ENCODE peak calls at places on chromosomes 1 and 21, in ten cellular contexts. D, T, U, N, B, X, J, K, R and I are unnamed samples.
A peak's percentile ranks its signal among the peaks of the same experiment; 100 is the strongest.

GRCh38 chr1:156421062-156421938 is 52.3 kb downstream of the RHBG start:
- DNase-seq in R (peak; percentile 85), K (peak; percentile 74), B (peak; percentile 82), T (peak; percentile 31), D (peak; percentile 67), J (peak; percentile 76), X (peak; percentile 51), N (peak; percentile 89), U (peak; percentile 37), I (no peak)

GRCh38 chr1:1212780-1213152 is 1.2 kb downstream of the TNFRSF4 start:
- DNase-seq in R (no peak), T (no peak), X (no peak), U (no peak), B (no peak), K (peak; percentile 53), J (no peak), D (no peak), N (no peak), I (no peak)

GRCh38 chr1:183238071-183238470 is 52.0 kb downstream of the LAMC2 start:
- DNase-seq in D (peak; percentile 40), J (no peak), T (no peak), K (no peak), N (no peak), R (no peak), X (no peak), B (peak; percentile 70), U (no peak), I (no peak)

GRCh38 chr1:239982762-239983161 is 108.9 kb upstream of the FMN2 start:
- DNase-seq in K (no peak), T (no peak), J (no peak), B (peak; percentile 49), D (no peak), X (no peak), N (no peak), R (no peak), U (no peak), I (no peak)

GRCh38 chr21:14737922-14738321 is 191.8 kb upstream of the SAMSN1 start:
- DNase-seq in R (peak; percentile 42), B (peak; percentile 55), N (peak; percentile 52), X (peak; percentile 11), T (no peak), U (no peak), K (peak; percentile 31), D (no peak), J (no peak), I (no peak)

GRCh38 chr21:15054089-15054488 is 10.7 kb downstream of the NRIP1 start:
- DNase-seq in X (no peak), N (no peak), R (no peak), B (no peak), T (no peak), D (no peak), K (no peak), J (no peak), U (no peak), I (no peak)

GRCh38 chr1:228646717-228647522 is 88.4 kb upstream of the RHOU start:
- DNase-seq in U (peak; percentile 65), T (no peak), D (no peak), J (peak; percentile 49), K (peak; percentile 32), X (no peak), B (peak; percentile 75), R (peak; percentile 27), N (peak; percentile 18), I (no peak)

GRCh38 chr1:156481527-156481926 is 19.0 kb downstream of the MEF2D start:
- DNase-seq in T (no peak), J (no peak), X (no peak), U (no peak), B (no peak), N (no peak), K (no peak), R (no peak), D (no peak), I (no peak)

GRCh38 chr1:182493063-182493462 is 43.1 kb downstream of the RGSL1 start:
- DNase-seq in D (no peak), N (no peak), X (no peak), R (no peak), B (no peak), K (no peak), U (no peak), J (no peak), T (no peak), I (no peak)

GRCh38 chr1:201111156-201111555 is 1.1 kb downstream of the CACNA1S start:
- DNase-seq in B (no peak), K (no peak), J (no peak), D (no peak), X (no peak), R (no peak), T (no peak), N (no peak), U (no peak), I (no peak)

GRCh38 chr21:33300701-33301631 is 23.8 kb upstream of the IFNAR1 start:
- DNase-seq in N (no peak), U (no peak), J (no peak), X (no peak), T (no peak), K (no peak), D (no peak), B (no peak), R (no peak), I (no peak)

DNA sequence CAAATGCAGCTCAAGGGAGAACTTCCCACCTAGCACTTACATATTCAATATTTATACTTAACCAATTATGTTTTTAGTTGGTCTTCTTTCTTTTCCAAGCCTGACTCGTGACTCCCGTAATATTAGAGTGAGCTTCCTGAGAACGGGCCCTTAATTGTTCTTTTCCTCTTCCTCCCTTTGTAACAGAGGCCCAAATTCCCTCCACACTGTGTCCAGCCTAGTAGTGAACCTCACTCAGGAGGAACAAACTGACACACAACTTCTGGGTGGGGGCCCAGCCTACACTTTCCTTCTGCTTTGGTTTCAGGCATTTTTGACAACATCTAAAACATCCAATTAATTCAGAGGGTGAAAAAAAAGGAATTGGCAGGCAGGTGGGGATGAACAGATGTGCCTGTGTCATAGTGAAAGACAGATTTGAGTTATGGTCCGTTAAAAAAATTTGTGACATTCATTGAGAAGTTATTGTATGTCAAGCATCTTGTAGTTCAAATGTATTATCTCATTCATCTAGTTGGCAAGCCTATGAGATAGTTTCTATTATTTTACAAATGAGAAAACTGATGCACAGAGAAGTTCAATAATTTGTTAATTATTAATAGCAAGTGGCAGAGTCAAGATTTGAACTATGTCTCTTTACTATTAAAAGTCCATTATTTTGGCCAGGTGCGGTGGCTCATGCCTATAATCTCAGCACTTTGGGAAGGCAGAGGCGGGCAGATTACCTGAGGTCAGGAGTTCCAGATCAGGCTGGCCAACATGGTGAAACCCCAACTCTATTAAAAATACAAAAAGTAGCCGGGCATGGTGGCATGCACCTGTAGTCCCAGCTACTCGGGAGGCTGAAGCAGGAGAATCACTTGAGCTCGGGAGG is 41.7 kb upstream of the LRIG2 start:
- DNase-seq in N (no peak), X (no peak), D (no peak), R (no peak), J (no peak), K (no peak), U (no peak), T (no peak), B (no peak), I (no peak)
- H3K4me1 ChIP-seq in N (peaks cover 32% of the 10 kb centered on the region), X (no peaks in the 10 kb centered on the region), D (no peaks in the 10 kb centered on the region), R (no peaks in the 10 kb centered on the region), J (no peaks in the 10 kb centered on the region), K (no peaks in the 10 kb centered on the region), U (no peaks in the 10 kb centered on the region), T (no peaks in the 10 kb centered on the region), B (peaks cover 4% of the 10 kb centered on the region), I (peaks cover 19% of the 10 kb centered on the region)

DNA sequence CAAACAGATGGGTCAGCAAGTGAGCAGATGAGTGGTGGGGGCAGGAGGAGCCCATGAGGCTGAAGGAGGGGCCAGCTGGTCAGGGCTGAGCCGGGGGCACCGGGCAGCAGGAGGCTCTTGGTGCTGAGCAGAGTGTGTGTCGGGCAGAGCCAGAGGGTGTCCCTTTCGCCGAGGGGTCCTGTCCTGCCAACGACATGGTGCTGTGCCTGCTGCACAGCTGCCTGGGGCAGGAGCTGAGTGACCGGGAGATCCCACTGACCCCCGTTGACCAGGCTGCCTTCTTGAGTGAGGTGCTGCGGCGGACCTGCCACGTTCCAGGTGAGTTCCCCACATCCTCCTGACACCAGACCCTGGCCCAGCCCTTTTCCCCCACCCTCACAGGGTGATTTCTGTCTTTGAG is 27.5 kb downstream of the HYI start:
- DNase-seq in N (no peak), B (no peak), D (no peak), K (no peak), U (no peak), J (no peak), T (no peak), X (no peak), R (no peak), I (no peak)
- H3K36me3 ChIP-seq in N (peaks cover 27% of the 10 kb centered on the region), B (peaks cover 29% of the 10 kb centered on the region), D (peaks cover 100% of the 10 kb centered on the region), K (peaks cover 98% of the 10 kb centered on the region), U (no peaks in the 10 kb centered on the region), J (peaks cover 86% of the 10 kb centered on the region), T (peaks cover 85% of the 10 kb centered on the region), X (peaks cover 73% of the 10 kb centered on the region), R (no peaks in the 10 kb centered on the region), I (peaks cover 74% of the 10 kb centered on the region)

DNA sequence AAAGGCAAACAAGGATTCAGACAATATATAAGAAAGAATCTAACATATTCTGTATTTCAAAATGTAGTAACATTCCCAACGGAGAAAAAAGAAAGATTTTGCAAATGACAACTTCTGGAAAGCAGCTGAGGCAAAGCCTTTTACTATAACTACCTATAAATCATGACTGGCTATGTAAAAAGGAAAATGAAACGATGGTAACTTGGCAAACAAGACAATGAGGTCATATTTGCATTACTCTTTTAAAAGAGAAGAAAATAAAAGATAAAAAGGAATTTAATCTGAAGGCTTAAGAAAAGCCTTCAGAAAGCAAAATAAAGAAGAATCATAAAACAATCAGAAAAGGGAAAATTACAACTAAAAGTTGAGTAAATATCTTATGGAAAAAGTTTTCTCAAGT is 25.1 kb upstream of the ASPM start:
- DNase-seq in J (no peak), D (no peak), T (no peak), R (no peak), U (no peak), B (peak; percentile 20), X (no peak), K (no peak), N (no peak), I (no peak)
- H3K9me3 ChIP-seq in J (no peaks in the 10 kb centered on the region), D (no peaks in the 10 kb centered on the region), T (no peaks in the 10 kb centered on the region), R (no peaks in the 10 kb centered on the region), U (no peaks in the 10 kb centered on the region), B (no peaks in the 10 kb centered on the region), X (no peaks in the 10 kb centered on the region), K (no peaks in the 10 kb centered on the region), N (no peaks in the 10 kb centered on the region), I (no peaks in the 10 kb centered on the region)

GRCh38 chr21:44925027-44925755 is 4.5 kb upstream of the ITGB2 start:
- DNase-seq in R (no peak), B (peak; percentile 73), J (no peak), T (no peak), D (no peak), K (no peak), N (no peak), X (no peak), U (no peak), I (no peak)

GRCh38 chr21:44929242-44929798 is 8.6 kb upstream of the ITGB2 start:
- DNase-seq in X (no peak), D (no peak), J (no peak), U (no peak), R (no peak), T (no peak), N (no peak), K (no peak), B (peak; percentile 32), I (no peak)

GRCh38 chr21:44927587-44928461 is 7.1 kb upstream of the ITGB2 start:
- DNase-seq in J (peak; percentile 97), B (peak; percentile 91), U (no peak), D (no peak), R (no peak), X (peak; percentile 88), T (no peak), K (no peak), N (no peak), I (no peak)

GRCh38 chr21:44926364-44927101 is 5.8 kb upstream of the ITGB2 start:
- DNase-seq in K (no peak), B (peak; percentile 95), T (no peak), N (no peak), X (no peak), R (no peak), D (no peak), J (no peak), U (no peak), I (no peak)

GRCh38 chr21:44927259-44927586 is 6.5 kb upstream of the ITGB2 start:
- DNase-seq in D (no peak), T (no peak), J (no peak), X (no peak), B (no peak), U (no peak), K (no peak), N (no peak), R (no peak), I (no peak)
- H3K4me1 ChIP-seq in D (peaks cover 30% of the 10 kb centered on the region), T (peaks cover 49% of the 10 kb centered on the region), J (peaks cover 80% of the 10 kb centered on the region), X (peaks cover 86% of the 10 kb centered on the region), B (peaks cover 61% of the 10 kb centered on the region), U (no peaks in the 10 kb centered on the region), K (peaks cover 34% of the 10 kb centered on the region), N (peaks cover 13% of the 10 kb centered on the region), R (peaks cover 16% of the 10 kb centered on the region), I (peaks cover 44% of the 10 kb centered on the region)